ENCODE peak calls at places on chromosomes 6 and 20, in seven cellular contexts. One of them, this sample, is unnamed.

GRCh38 chr6:108364470-108364869 is 69.6 kb downstream of the AFG1L start:
- DNase-seq in A549: no peak
- DNase-seq in H7: no peak
- DNase-seq in fibroblast of pulmonary artery: no peak
- DNase-seq in AG09309: no peak
- DNase-seq in heart left ventricle: no peak
- DNase-seq in choroid plexus epithelial cell: no peak
- DNase-seq in this sample: no peak

GRCh38 chr6:115271434-115271833 is 789.3 kb downstream of the FRK start:
- DNase-seq in A549: no peak
- DNase-seq in H7: no peak
- DNase-seq in fibroblast of pulmonary artery: no peak
- DNase-seq in AG09309: no peak
- DNase-seq in heart left ventricle: no peak
- DNase-seq in choroid plexus epithelial cell: no peak
- DNase-seq in this sample: no peak

GRCh38 chr6:40474937-40475336 is 112.2 kb downstream of the LRFN2 start:
- DNase-seq in A549: no peak
- DNase-seq in H7: no peak
- DNase-seq in fibroblast of pulmonary artery: no peak
- DNase-seq in AG09309: no peak
- DNase-seq in heart left ventricle: no peak
- DNase-seq in choroid plexus epithelial cell: no peak
- DNase-seq in this sample: no peak

GRCh38 chr6:97626586-97627441 is 343.8 kb upstream of the MMS22L start:
- DNase-seq in A549: no peak
- DNase-seq in H7: no peak
- DNase-seq in fibroblast of pulmonary artery: no peak
- DNase-seq in AG09309: no peak
- DNase-seq in heart left ventricle: no peak
- DNase-seq in choroid plexus epithelial cell: peak; percentile 62
- DNase-seq in this sample: no peak

GRCh38 chr20:49819702-49820101 is 7.1 kb downstream of the SLC9A8 start:
- DNase-seq in A549: no peak
- DNase-seq in H7: no peak
- DNase-seq in fibroblast of pulmonary artery: no peak
- DNase-seq in AG09309: no peak
- DNase-seq in heart left ventricle: no peak
- DNase-seq in choroid plexus epithelial cell: no peak
- DNase-seq in this sample: no peak

GRCh38 chr6:146582857-146583256 is 15.9 kb upstream of the ADGB start:
- DNase-seq in A549: no peak
- DNase-seq in H7: no peak
- DNase-seq in fibroblast of pulmonary artery: peak; percentile 39
- DNase-seq in AG09309: no peak
- DNase-seq in heart left ventricle: peak; percentile 38
- DNase-seq in choroid plexus epithelial cell: peak; percentile 44
- DNase-seq in this sample: peak; percentile 69

GRCh38 chr20:11982958-11983470 is 65.3 kb downstream of the BTBD3 start:
- DNase-seq in A549: no peak
- DNase-seq in H7: no peak
- DNase-seq in fibroblast of pulmonary artery: no peak
- DNase-seq in AG09309: no peak
- DNase-seq in heart left ventricle: no peak
- DNase-seq in choroid plexus epithelial cell: no peak
- DNase-seq in this sample: no peak

GRCh38 chr6:130362128-130362527 is 3.7 kb upstream of the TMEM200A start:
- DNase-seq in A549: no peak
- DNase-seq in H7: peak; percentile 46
- DNase-seq in fibroblast of pulmonary artery: peak; percentile 10
- DNase-seq in AG09309: no peak
- DNase-seq in heart left ventricle: no peak
- DNase-seq in choroid plexus epithelial cell: no peak
- DNase-seq in this sample: no peak

GRCh38 chr6:43997342-43997677 is 129.9 kb downstream of the MRPL14 start:
- DNase-seq in A549: no peak
- DNase-seq in H7: no peak
- DNase-seq in fibroblast of pulmonary artery: no peak
- DNase-seq in AG09309: no peak
- DNase-seq in heart left ventricle: no peak
- DNase-seq in choroid plexus epithelial cell: no peak
- DNase-seq in this sample: no peak

GRCh38 chr20:51412991-51413471 is 129.5 kb downstream of the NFATC2 start:
- DNase-seq in A549: no peak
- DNase-seq in H7: peak; percentile 79
- DNase-seq in fibroblast of pulmonary artery: no peak
- DNase-seq in AG09309: no peak
- DNase-seq in heart left ventricle: no peak
- DNase-seq in choroid plexus epithelial cell: no peak
- DNase-seq in this sample: no peak

GRCh38 chr6:51472745-51473483 is 614.5 kb downstream of the PKHD1 start:
- DNase-seq in A549: no peak
- DNase-seq in H7: no peak
- DNase-seq in fibroblast of pulmonary artery: no peak
- DNase-seq in AG09309: no peak
- DNase-seq in heart left ventricle: no peak
- DNase-seq in choroid plexus epithelial cell: no peak
- DNase-seq in this sample: no peak

GRCh38 chr6:15255481-15256414 is 9.9 kb downstream of the JARID2 start:
- DNase-seq in A549: no peak
- DNase-seq in H7: no peak
- DNase-seq in fibroblast of pulmonary artery: no peak
- DNase-seq in AG09309: no peak
- DNase-seq in heart left ventricle: no peak
- DNase-seq in choroid plexus epithelial cell: no peak
- DNase-seq in this sample: no peak

GRCh38 chr6:138086573-138087196 is 20.5 kb downstream of the PERP start:
- DNase-seq in A549: peak; percentile 75
- DNase-seq in H7: peak; percentile 57
- DNase-seq in fibroblast of pulmonary artery: no peak
- DNase-seq in AG09309: no peak
- DNase-seq in heart left ventricle: no peak
- DNase-seq in choroid plexus epithelial cell: peak; percentile 92
- DNase-seq in this sample: no peak

GRCh38 chr6:65633516-65633915 is 73.5 kb downstream of the EYS start:
- DNase-seq in A549: no peak
- DNase-seq in H7: no peak
- DNase-seq in fibroblast of pulmonary artery: peak; percentile 1
- DNase-seq in AG09309: no peak
- DNase-seq in heart left ventricle: no peak
- DNase-seq in choroid plexus epithelial cell: peak; percentile 19
- DNase-seq in this sample: no peak

GRCh38 chr20:49979030-49979832 is 3.5 kb upstream of the SNAI1 start:
- DNase-seq in A549: peak; percentile 60
- DNase-seq in H7: peak; percentile 97
- DNase-seq in fibroblast of pulmonary artery: peak; percentile 33
- DNase-seq in AG09309: no peak
- DNase-seq in heart left ventricle: peak; percentile 52
- DNase-seq in choroid plexus epithelial cell: no peak
- DNase-seq in this sample: peak; percentile 67

GRCh38 chr6:138406443-138406842 is 2.4 kb downstream of the HEBP2 start:
- DNase-seq in A549: peak; percentile 23
- DNase-seq in H7: no peak
- DNase-seq in fibroblast of pulmonary artery: no peak
- DNase-seq in AG09309: no peak
- DNase-seq in heart left ventricle: no peak
- DNase-seq in choroid plexus epithelial cell: no peak
- DNase-seq in this sample: no peak

GRCh38 chr6:138230759-138231398 is 12.6 kb upstream of the PBOV1 start:
- DNase-seq in A549: no peak
- DNase-seq in H7: no peak
- DNase-seq in fibroblast of pulmonary artery: no peak
- DNase-seq in AG09309: no peak
- DNase-seq in heart left ventricle: no peak
- DNase-seq in choroid plexus epithelial cell: no peak
- DNase-seq in this sample: no peak

GRCh38 chr6:151229401-151230276 is 10.1 kb upstream of the AKAP12 start:
- DNase-seq in A549: no peak
- DNase-seq in H7: no peak
- DNase-seq in fibroblast of pulmonary artery: no peak
- DNase-seq in AG09309: no peak
- DNase-seq in heart left ventricle: no peak
- DNase-seq in choroid plexus epithelial cell: no peak
- DNase-seq in this sample: no peak

GRCh38 chr6:168232989-168233874 is 86.3 kb downstream of the DACT2 start:
- DNase-seq in A549: peak; percentile 24
- DNase-seq in H7: no peak
- DNase-seq in fibroblast of pulmonary artery: no peak
- DNase-seq in AG09309: no peak
- DNase-seq in heart left ventricle: no peak
- DNase-seq in choroid plexus epithelial cell: no peak
- DNase-seq in this sample: no peak

GRCh38 chr20:63955281-63955845 is 853 bp downstream of the UCKL1 start:
- DNase-seq in A549: peak; percentile 36
- DNase-seq in H7: peak; percentile 90
- DNase-seq in fibroblast of pulmonary artery: no peak
- DNase-seq in AG09309: no peak
- DNase-seq in heart left ventricle: peak; percentile 58
- DNase-seq in choroid plexus epithelial cell: no peak
- DNase-seq in this sample: no peak

GRCh38 chr6:9520417-9521151 is 894.3 kb downstream of the TFAP2A start:
- DNase-seq in A549: peak; percentile 16
- DNase-seq in H7: no peak
- DNase-seq in fibroblast of pulmonary artery: peak; percentile 85
- DNase-seq in AG09309: no peak
- DNase-seq in heart left ventricle: no peak
- DNase-seq in choroid plexus epithelial cell: peak; percentile 88
- DNase-seq in this sample: no peak

GRCh38 chr6:40957616-40958492 is 81.2 kb downstream of the UNC5CL start:
- DNase-seq in A549: peak; percentile 87
- DNase-seq in H7: no peak
- DNase-seq in fibroblast of pulmonary artery: peak; percentile 72
- DNase-seq in AG09309: peak; percentile 85
- DNase-seq in heart left ventricle: no peak
- DNase-seq in choroid plexus epithelial cell: peak; percentile 35
- DNase-seq in this sample: no peak

DNA sequence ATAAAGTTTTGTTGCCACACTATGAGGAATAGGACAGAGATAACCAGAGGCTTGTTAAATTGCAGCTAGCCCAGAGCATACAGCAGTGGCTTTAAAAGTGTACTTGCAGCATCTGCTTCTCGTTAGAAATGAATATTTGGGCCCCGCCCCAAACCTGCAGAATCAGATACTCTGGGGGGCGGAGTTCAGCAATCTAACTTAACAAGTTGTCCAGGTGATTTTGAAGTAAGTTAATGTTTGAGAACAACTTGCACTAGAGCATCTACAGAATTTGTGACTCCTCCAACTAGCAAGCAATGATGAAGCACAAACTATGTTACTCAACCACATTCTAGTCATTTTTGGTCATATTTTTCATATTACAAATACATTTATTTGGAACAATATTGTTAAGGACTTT is 10.6 kb upstream of the SUPT3H start:
- DNase-seq in A549: no peak
- DNase-seq in H7: no peak
- DNase-seq in fibroblast of pulmonary artery: peak; percentile 37
- DNase-seq in AG09309: no peak
- DNase-seq in heart left ventricle: no peak
- DNase-seq in choroid plexus epithelial cell: peak; percentile 51
- DNase-seq in this sample: no peak
- H3K4me3 ChIP-seq in A549: no peak overlapping the region
- H3K4me3 ChIP-seq in H7: no peak overlapping the region
- H3K4me3 ChIP-seq in fibroblast of pulmonary artery: no peak overlapping the region
- H3K4me3 ChIP-seq in AG09309: no peak overlapping the region
- H3K4me3 ChIP-seq in heart left ventricle: no peak overlapping the region
- H3K4me3 ChIP-seq in choroid plexus epithelial cell: no peak overlapping the region
- H3K4me3 ChIP-seq in this sample: no peak overlapping the region

GRCh38 chr6:474454-475185 is 83.1 kb downstream of the IRF4 start:
- DNase-seq in A549: no peak
- DNase-seq in H7: peak; percentile 57
- DNase-seq in fibroblast of pulmonary artery: peak; percentile 4
- DNase-seq in AG09309: no peak
- DNase-seq in heart left ventricle: no peak
- DNase-seq in choroid plexus epithelial cell: peak; percentile 46
- DNase-seq in this sample: no peak
- H3K4me3 ChIP-seq in A549: no peak overlapping the region
- H3K4me3 ChIP-seq in H7: no peak overlapping the region
- H3K4me3 ChIP-seq in fibroblast of pulmonary artery: no peak overlapping the region
- H3K4me3 ChIP-seq in AG09309: no peak overlapping the region
- H3K4me3 ChIP-seq in heart left ventricle: no peak overlapping the region
- H3K4me3 ChIP-seq in choroid plexus epithelial cell: no peak overlapping the region
- H3K4me3 ChIP-seq in this sample: no peak overlapping the region

DNA sequence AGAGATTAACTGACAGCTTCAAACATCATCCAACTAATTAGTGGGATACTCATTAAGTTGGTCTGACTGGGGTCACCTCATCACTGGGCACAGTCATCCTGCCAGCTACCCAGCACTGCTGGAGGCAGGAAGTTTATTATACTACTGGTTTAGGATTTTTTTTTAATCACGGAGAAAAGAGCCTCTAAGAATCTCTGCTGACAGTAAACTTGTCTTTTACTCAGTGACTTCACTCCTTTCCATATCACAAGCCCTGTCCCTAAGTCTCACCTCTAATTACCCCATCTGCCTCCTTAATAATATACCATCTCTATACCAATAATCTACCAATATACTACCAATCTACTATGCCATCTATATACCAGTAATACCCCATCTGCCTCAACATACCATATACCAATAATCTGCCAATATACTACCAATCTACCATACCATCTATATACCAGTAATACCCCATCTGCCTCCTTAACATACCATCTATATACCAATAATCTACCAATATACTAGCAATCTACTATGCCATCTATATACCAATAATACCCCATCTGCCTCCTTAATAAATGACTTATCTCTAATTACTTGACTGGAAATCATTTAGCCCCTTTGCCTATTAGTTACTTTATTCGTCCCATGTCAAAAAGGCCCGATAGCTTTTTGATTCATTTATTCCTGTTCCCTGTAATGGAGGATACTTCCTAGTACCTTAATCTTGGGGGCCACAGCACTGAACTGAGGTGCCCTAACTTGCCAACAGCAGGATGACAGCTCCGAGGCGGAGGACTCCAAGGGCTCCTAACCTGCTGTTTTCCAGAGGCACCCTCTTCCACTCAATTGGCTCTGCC is 5.0 kb downstream of the ATP5F1E start:
- DNase-seq in A549: no peak
- DNase-seq in H7: no peak
- DNase-seq in fibroblast of pulmonary artery: no peak
- DNase-seq in AG09309: no peak
- DNase-seq in heart left ventricle: no peak
- DNase-seq in choroid plexus epithelial cell: no peak
- DNase-seq in this sample: no peak
- H3K4me3 ChIP-seq in A549: no peak overlapping the region
- H3K4me3 ChIP-seq in H7: no peak overlapping the region
- H3K4me3 ChIP-seq in fibroblast of pulmonary artery: no peak overlapping the region
- H3K4me3 ChIP-seq in AG09309: no peak overlapping the region
- H3K4me3 ChIP-seq in heart left ventricle: no peak overlapping the region
- H3K4me3 ChIP-seq in choroid plexus epithelial cell: no peak overlapping the region
- H3K4me3 ChIP-seq in this sample: no peak overlapping the region

DNA sequence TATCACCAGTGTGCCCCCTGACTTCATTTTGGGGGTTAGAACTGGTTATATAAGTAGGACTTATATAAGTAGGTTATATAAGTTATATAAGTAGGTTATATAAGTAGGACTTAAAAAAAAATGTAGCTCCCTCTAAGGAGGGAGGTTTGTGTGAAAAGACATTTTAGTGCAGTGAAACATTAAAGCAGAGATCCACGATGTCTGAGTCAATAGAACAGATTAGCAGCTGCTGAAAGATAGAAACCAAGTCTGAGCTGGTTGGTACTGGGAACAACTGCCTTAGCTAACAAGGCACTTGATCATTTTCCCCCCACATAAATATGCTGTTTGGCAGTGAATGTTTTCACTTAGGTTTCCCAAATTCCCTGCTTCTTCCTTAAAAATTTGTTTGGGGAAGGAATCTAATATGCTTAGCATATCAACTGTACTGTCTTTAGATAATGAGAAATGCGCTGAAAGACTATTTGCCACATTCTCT is 2.1 kb upstream of the RPS12 start:
- DNase-seq in A549: no peak
- DNase-seq in H7: no peak
- DNase-seq in fibroblast of pulmonary artery: peak; percentile 52
- DNase-seq in AG09309: peak; percentile 29
- DNase-seq in heart left ventricle: no peak
- DNase-seq in choroid plexus epithelial cell: peak; percentile 68
- DNase-seq in this sample: no peak
- H3K4me3 ChIP-seq in A549: no peak overlapping the region
- H3K4me3 ChIP-seq in H7: peak overlapping the region; percentile 76
- H3K4me3 ChIP-seq in fibroblast of pulmonary artery: peak overlapping the region; percentile 96
- H3K4me3 ChIP-seq in AG09309: peak overlapping the region; percentile 73
- H3K4me3 ChIP-seq in heart left ventricle: peak overlapping the region; percentile 84
- H3K4me3 ChIP-seq in choroid plexus epithelial cell: peak overlapping the region; percentile 71
- H3K4me3 ChIP-seq in this sample: peak overlapping the region; percentile 28